ENCODE peak calls at places on chromosome 1, in eight cellular contexts. One of them, this sample, is unnamed.

GRCh38 chr1:222224576-222224975 is 323.3 kb downstream of the HHIPL2 start:
- DNase-seq in body of pancreas: no peak
- DNase-seq in SJSA1: no peak
- DNase-seq in AG10803: peak; percentile 6
- DNase-seq in kidney: no peak
- DNase-seq in fibroblast of mammary gland: peak; percentile 12
- DNase-seq in heart right ventricle: no peak
- DNase-seq in sigmoid colon: no peak
- DNase-seq in this sample: no peak

GRCh38 chr1:204431310-204432184 is 19.9 kb upstream of the PPP1R15B start:
- DNase-seq in body of pancreas: peak; percentile 84
- DNase-seq in SJSA1: peak; percentile 41
- DNase-seq in AG10803: peak; percentile 91
- DNase-seq in kidney: peak; percentile 91
- DNase-seq in fibroblast of mammary gland: peak; percentile 80
- DNase-seq in heart right ventricle: peak; percentile 80
- DNase-seq in sigmoid colon: peak; percentile 91
- DNase-seq in this sample: no peak

GRCh38 chr1:27406354-27406665 is 13.9 kb downstream of the GPR3 start:
- DNase-seq in body of pancreas: no peak
- DNase-seq in SJSA1: no peak
- DNase-seq in AG10803: no peak
- DNase-seq in kidney: no peak
- DNase-seq in fibroblast of mammary gland: no peak
- DNase-seq in heart right ventricle: no peak
- DNase-seq in sigmoid colon: no peak
- DNase-seq in this sample: no peak

GRCh38 chr1:82646336-82646735 is 845.6 kb downstream of the ADGRL2 start:
- DNase-seq in body of pancreas: no peak
- DNase-seq in SJSA1: no peak
- DNase-seq in AG10803: no peak
- DNase-seq in kidney: no peak
- DNase-seq in fibroblast of mammary gland: no peak
- DNase-seq in heart right ventricle: no peak
- DNase-seq in sigmoid colon: no peak
- DNase-seq in this sample: no peak

GRCh38 chr1:2204384-2205190 is 10.0 kb upstream of the FAAP20 start:
- DNase-seq in body of pancreas: peak; percentile 60
- DNase-seq in SJSA1: peak; percentile 58
- DNase-seq in AG10803: peak; percentile 65
- DNase-seq in kidney: peak; percentile 97
- DNase-seq in fibroblast of mammary gland: peak; percentile 63
- DNase-seq in heart right ventricle: peak; percentile 91
- DNase-seq in sigmoid colon: peak; percentile 94
- DNase-seq in this sample: no peak

GRCh38 chr1:183105449-183105848 is 80.6 kb upstream of the LAMC2 start:
- DNase-seq in body of pancreas: no peak
- DNase-seq in SJSA1: no peak
- DNase-seq in AG10803: peak; percentile 47
- DNase-seq in kidney: no peak
- DNase-seq in fibroblast of mammary gland: peak; percentile 74
- DNase-seq in heart right ventricle: no peak
- DNase-seq in sigmoid colon: no peak
- DNase-seq in this sample: peak; percentile 43

GRCh38 chr1:233656032-233656620 is 42.2 kb downstream of the KCNK1 start:
- DNase-seq in body of pancreas: peak; percentile 5
- DNase-seq in SJSA1: no peak
- DNase-seq in AG10803: no peak
- DNase-seq in kidney: no peak
- DNase-seq in fibroblast of mammary gland: no peak
- DNase-seq in heart right ventricle: no peak
- DNase-seq in sigmoid colon: no peak
- DNase-seq in this sample: no peak

GRCh38 chr1:26005392-26006105 is 7.7 kb upstream of the PAFAH2 start:
- DNase-seq in body of pancreas: no peak
- DNase-seq in SJSA1: no peak
- DNase-seq in AG10803: no peak
- DNase-seq in kidney: no peak
- DNase-seq in fibroblast of mammary gland: no peak
- DNase-seq in heart right ventricle: no peak
- DNase-seq in sigmoid colon: no peak
- DNase-seq in this sample: no peak

GRCh38 chr1:232367293-232367692 is 262.6 kb downstream of the SIPA1L2 start:
- DNase-seq in body of pancreas: no peak
- DNase-seq in SJSA1: no peak
- DNase-seq in AG10803: no peak
- DNase-seq in kidney: no peak
- DNase-seq in fibroblast of mammary gland: no peak
- DNase-seq in heart right ventricle: no peak
- DNase-seq in sigmoid colon: no peak
- DNase-seq in this sample: no peak

GRCh38 chr1:219702551-219703215 is 89.8 kb upstream of the ZC3H11B start:
- DNase-seq in body of pancreas: no peak
- DNase-seq in SJSA1: no peak
- DNase-seq in AG10803: no peak
- DNase-seq in kidney: no peak
- DNase-seq in fibroblast of mammary gland: no peak
- DNase-seq in heart right ventricle: no peak
- DNase-seq in sigmoid colon: no peak
- DNase-seq in this sample: no peak

GRCh38 chr1:208445710-208446702 is 201.8 kb upstream of the PLXNA2 start:
- DNase-seq in body of pancreas: no peak
- DNase-seq in SJSA1: no peak
- DNase-seq in AG10803: no peak
- DNase-seq in kidney: no peak
- DNase-seq in fibroblast of mammary gland: no peak
- DNase-seq in heart right ventricle: no peak
- DNase-seq in sigmoid colon: no peak
- DNase-seq in this sample: no peak

GRCh38 chr1:21707086-21707840 is 38.1 kb upstream of the RAP1GAP start:
- DNase-seq in body of pancreas: no peak
- DNase-seq in SJSA1: no peak
- DNase-seq in AG10803: no peak
- DNase-seq in kidney: no peak
- DNase-seq in fibroblast of mammary gland: peak; percentile 4
- DNase-seq in heart right ventricle: no peak
- DNase-seq in sigmoid colon: no peak
- DNase-seq in this sample: peak; percentile 2

GRCh38 chr1:95653598-95653997 is 419.6 kb downstream of the RWDD3 start:
- DNase-seq in body of pancreas: no peak
- DNase-seq in SJSA1: no peak
- DNase-seq in AG10803: no peak
- DNase-seq in kidney: no peak
- DNase-seq in fibroblast of mammary gland: no peak
- DNase-seq in heart right ventricle: no peak
- DNase-seq in sigmoid colon: no peak
- DNase-seq in this sample: no peak

GRCh38 chr1:28341591-28341990 is 12.8 kb downstream of the MED18 start:
- DNase-seq in body of pancreas: no peak
- DNase-seq in SJSA1: peak; percentile 38
- DNase-seq in AG10803: no peak
- DNase-seq in kidney: no peak
- DNase-seq in fibroblast of mammary gland: no peak
- DNase-seq in heart right ventricle: no peak
- DNase-seq in sigmoid colon: peak; percentile 0
- DNase-seq in this sample: no peak

GRCh38 chr1:112881742-112882127 is 74.3 kb downstream of the SLC16A1 start:
- DNase-seq in body of pancreas: no peak
- DNase-seq in SJSA1: no peak
- DNase-seq in AG10803: no peak
- DNase-seq in kidney: no peak
- DNase-seq in fibroblast of mammary gland: peak; percentile 74
- DNase-seq in heart right ventricle: no peak
- DNase-seq in sigmoid colon: no peak
- DNase-seq in this sample: peak; percentile 42

GRCh38 chr1:51515312-51515960 is 3.6 kb downstream of the EPS15 start:
- DNase-seq in body of pancreas: no peak
- DNase-seq in SJSA1: no peak
- DNase-seq in AG10803: no peak
- DNase-seq in kidney: no peak
- DNase-seq in fibroblast of mammary gland: no peak
- DNase-seq in heart right ventricle: no peak
- DNase-seq in sigmoid colon: no peak
- DNase-seq in this sample: no peak
- H3K4me3 ChIP-seq in body of pancreas: no peak overlapping the region
- H3K4me3 ChIP-seq in SJSA1: no peak overlapping the region
- H3K4me3 ChIP-seq in AG10803: peak overlapping the region; percentile 44
- H3K4me3 ChIP-seq in kidney: peak overlapping the region; percentile 20
- H3K4me3 ChIP-seq in fibroblast of mammary gland: no peak overlapping the region
- H3K4me3 ChIP-seq in heart right ventricle: peak overlapping the region; percentile 77
- H3K4me3 ChIP-seq in sigmoid colon: peak overlapping the region; percentile 26
- H3K4me3 ChIP-seq in this sample: no peak overlapping the region

DNA sequence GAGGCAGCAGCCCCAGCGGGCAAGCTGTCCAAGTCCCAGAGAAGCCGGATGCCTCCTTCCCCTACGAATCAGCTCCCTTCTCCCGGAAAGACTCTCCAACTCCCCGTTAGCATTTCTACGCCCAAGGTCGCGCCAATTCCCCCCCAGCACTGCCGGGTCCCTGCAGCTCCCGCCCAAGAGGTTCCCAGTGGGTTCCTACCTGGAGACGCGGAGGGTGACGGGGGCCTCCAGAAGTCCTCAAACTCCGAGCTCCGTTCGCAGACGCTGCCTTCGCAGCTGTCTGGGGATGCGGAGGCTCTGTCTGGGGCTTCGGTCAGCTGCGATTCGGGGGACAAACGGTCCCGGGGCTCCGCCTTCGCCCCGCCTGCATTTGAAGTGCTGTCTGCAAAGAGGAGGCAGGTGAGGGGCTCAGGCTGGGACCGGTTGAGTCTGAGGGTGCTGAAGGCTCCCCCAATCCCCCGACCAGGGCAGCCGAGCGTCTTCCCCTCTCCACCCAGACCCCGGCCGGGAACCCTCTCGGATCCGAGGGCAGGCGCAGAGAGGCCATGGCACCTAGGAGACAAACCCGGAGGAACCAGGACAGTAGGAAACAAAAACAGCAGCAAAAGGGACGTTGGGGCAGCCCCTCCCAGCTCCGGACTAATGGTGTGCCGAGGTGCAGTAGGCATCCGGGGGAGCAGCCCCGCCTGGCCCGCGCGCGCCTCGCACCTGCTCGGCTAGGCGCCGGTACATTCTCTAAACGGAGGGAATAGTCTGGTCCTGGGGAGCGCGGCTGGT is 3.9 kb downstream of the GFI1 start:
- DNase-seq in body of pancreas: peak; percentile 29
- DNase-seq in SJSA1: no peak
- DNase-seq in AG10803: no peak
- DNase-seq in kidney: peak; percentile 76
- DNase-seq in fibroblast of mammary gland: no peak
- DNase-seq in heart right ventricle: no peak
- DNase-seq in sigmoid colon: no peak
- DNase-seq in this sample: no peak
- H3K4me3 ChIP-seq in body of pancreas: peak overlapping the region; percentile 68
- H3K4me3 ChIP-seq in SJSA1: no peak overlapping the region
- H3K4me3 ChIP-seq in AG10803: peak overlapping the region; percentile 31
- H3K4me3 ChIP-seq in kidney: peak overlapping the region; percentile 55
- H3K4me3 ChIP-seq in fibroblast of mammary gland: peak overlapping the region; percentile 9
- H3K4me3 ChIP-seq in heart right ventricle: peak overlapping the region; percentile 70
- H3K4me3 ChIP-seq in sigmoid colon: peak overlapping the region; percentile 46
- H3K4me3 ChIP-seq in this sample: peak overlapping the region; percentile 2

DNA sequence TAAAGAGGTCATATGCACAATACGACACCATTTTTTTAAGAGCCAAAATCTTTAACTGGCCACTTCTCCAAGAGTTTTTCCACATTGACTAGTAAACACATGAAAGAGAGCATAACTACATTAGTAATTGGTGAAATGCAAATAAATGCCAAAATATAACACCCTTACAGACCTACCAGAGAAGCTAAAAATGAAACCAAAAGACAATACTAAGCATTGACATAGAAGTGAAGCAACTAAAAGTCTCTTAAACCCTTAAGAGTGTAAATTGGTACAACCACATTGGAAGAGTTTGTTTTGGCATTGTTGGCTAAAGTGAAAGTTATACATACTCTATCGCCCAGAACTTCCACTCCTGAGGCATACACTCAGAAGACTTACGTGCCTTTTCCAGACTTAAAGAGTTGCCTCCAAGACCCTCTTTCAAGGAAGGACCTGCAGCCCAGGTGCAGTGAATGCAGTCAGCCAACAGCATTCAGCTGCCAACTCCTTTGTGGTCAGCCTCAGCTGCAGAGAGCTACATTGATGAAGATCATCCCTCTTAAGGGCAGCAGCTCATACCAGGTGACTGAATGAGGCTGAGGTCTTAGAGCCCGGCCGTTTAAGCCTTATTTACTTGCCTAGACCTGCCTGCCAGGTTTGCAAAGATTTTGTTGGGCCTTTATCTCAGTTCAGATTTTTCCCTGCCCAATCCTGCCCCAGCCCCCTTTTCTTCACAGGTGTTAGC is 839.1 kb upstream of the ADGRL2 start:
- DNase-seq in body of pancreas: no peak
- DNase-seq in SJSA1: no peak
- DNase-seq in AG10803: no peak
- DNase-seq in kidney: no peak
- DNase-seq in fibroblast of mammary gland: no peak
- DNase-seq in heart right ventricle: no peak
- DNase-seq in sigmoid colon: no peak
- DNase-seq in this sample: no peak
- H3K4me3 ChIP-seq in body of pancreas: no peak overlapping the region
- H3K4me3 ChIP-seq in SJSA1: no peak overlapping the region
- H3K4me3 ChIP-seq in AG10803: no peak overlapping the region
- H3K4me3 ChIP-seq in kidney: no peak overlapping the region
- H3K4me3 ChIP-seq in fibroblast of mammary gland: no peak overlapping the region
- H3K4me3 ChIP-seq in heart right ventricle: no peak overlapping the region
- H3K4me3 ChIP-seq in sigmoid colon: no peak overlapping the region
- H3K4me3 ChIP-seq in this sample: no peak overlapping the region

GRCh38 chr1:76727520-76727919 is 139.8 kb upstream of the ST6GALNAC5 start:
- DNase-seq in body of pancreas: no peak
- DNase-seq in SJSA1: no peak
- DNase-seq in AG10803: no peak
- DNase-seq in kidney: no peak
- DNase-seq in fibroblast of mammary gland: no peak
- DNase-seq in heart right ventricle: no peak
- DNase-seq in sigmoid colon: no peak
- DNase-seq in this sample: no peak

GRCh38 chr1:76724816-76725215 is 142.5 kb upstream of the ST6GALNAC5 start:
- DNase-seq in body of pancreas: no peak
- DNase-seq in SJSA1: no peak
- DNase-seq in AG10803: no peak
- DNase-seq in kidney: no peak
- DNase-seq in fibroblast of mammary gland: no peak
- DNase-seq in heart right ventricle: no peak
- DNase-seq in sigmoid colon: no peak
- DNase-seq in this sample: no peak

GRCh38 chr1:76726251-76726650 is 141.0 kb upstream of the ST6GALNAC5 start:
- DNase-seq in body of pancreas: no peak
- DNase-seq in SJSA1: no peak
- DNase-seq in AG10803: peak; percentile 40
- DNase-seq in kidney: no peak
- DNase-seq in fibroblast of mammary gland: no peak
- DNase-seq in heart right ventricle: no peak
- DNase-seq in sigmoid colon: no peak
- DNase-seq in this sample: no peak

DNA sequence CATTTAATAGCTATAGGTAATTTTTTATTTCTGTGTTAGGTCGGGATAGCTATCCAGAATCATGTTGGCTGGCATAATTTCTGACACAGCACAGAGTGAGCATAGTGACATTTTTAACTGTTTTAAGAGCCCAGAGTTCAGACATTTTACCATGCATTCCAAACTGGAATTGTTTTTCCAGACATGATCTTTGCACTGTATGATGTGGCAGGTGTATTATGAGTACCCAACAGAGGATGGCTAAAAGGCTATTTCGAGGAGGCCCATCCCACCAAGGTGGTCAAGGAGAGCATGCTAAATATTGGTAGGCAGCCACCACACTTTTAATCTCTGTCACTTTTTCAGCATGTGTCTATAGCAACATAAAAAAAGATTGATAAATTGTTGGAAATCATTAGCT is 137.3 kb upstream of the ST6GALNAC5 start:
- DNase-seq in body of pancreas: no peak
- DNase-seq in SJSA1: no peak
- DNase-seq in AG10803: no peak
- DNase-seq in kidney: no peak
- DNase-seq in fibroblast of mammary gland: no peak
- DNase-seq in heart right ventricle: no peak
- DNase-seq in sigmoid colon: no peak
- DNase-seq in this sample: no peak
- H3K4me3 ChIP-seq in body of pancreas: no peak overlapping the region
- H3K4me3 ChIP-seq in SJSA1: no peak overlapping the region
- H3K4me3 ChIP-seq in AG10803: no peak overlapping the region
- H3K4me3 ChIP-seq in kidney: no peak overlapping the region
- H3K4me3 ChIP-seq in fibroblast of mammary gland: no peak overlapping the region
- H3K4me3 ChIP-seq in heart right ventricle: no peak overlapping the region
- H3K4me3 ChIP-seq in sigmoid colon: no peak overlapping the region
- H3K4me3 ChIP-seq in this sample: no peak overlapping the region

This sample was measured in skeletal muscle cell.